ENCODE peak calls at places on chromosomes 5 and 9, in ten cellular contexts. One of them, this sample, is unnamed.

GRCh38 chr9:121688681-121689080 is 37.2 kb downstream of the DAB2IP start:
- DNase-seq in neural crest cell: no peak
- DNase-seq in IMR-90: no peak
- DNase-seq in NCI-H2171 treated with DMSO at 0.1 percent for 48 hours: no peak
- DNase-seq in mesothelial cell of epicardium: no peak
- DNase-seq in SJSA1: no peak
- DNase-seq in kidney epithelial cell: no peak
- DNase-seq in Right ventricle myocardium superior: no peak
- DNase-seq in DMS153: no peak
- DNase-seq in left ventricle myocardium superior: no peak
- DNase-seq in this sample: no peak

GRCh38 chr5:96324708-96325107 is 108.3 kb downstream of the PCSK1 start:
- DNase-seq in neural crest cell: no peak
- DNase-seq in IMR-90: peak; percentile 96
- DNase-seq in NCI-H2171 treated with DMSO at 0.1 percent for 48 hours: no peak
- DNase-seq in mesothelial cell of epicardium: no peak
- DNase-seq in SJSA1: peak; percentile 55
- DNase-seq in kidney epithelial cell: peak; percentile 23
- DNase-seq in Right ventricle myocardium superior: no peak
- DNase-seq in DMS153: no peak
- DNase-seq in left ventricle myocardium superior: no peak
- DNase-seq in this sample: no peak

GRCh38 chr9:91192379-91192775 is 169.3 kb downstream of the AUH start:
- DNase-seq in neural crest cell: no peak
- DNase-seq in IMR-90: peak; percentile 42
- DNase-seq in NCI-H2171 treated with DMSO at 0.1 percent for 48 hours: peak; percentile 91
- DNase-seq in mesothelial cell of epicardium: no peak
- DNase-seq in SJSA1: peak; percentile 60
- DNase-seq in kidney epithelial cell: no peak
- DNase-seq in Right ventricle myocardium superior: no peak
- DNase-seq in DMS153: no peak
- DNase-seq in left ventricle myocardium superior: no peak
- DNase-seq in this sample: no peak

GRCh38 chr9:120715331-120715924 is 1.2 kb upstream of the MEGF9 start:
- DNase-seq in neural crest cell: peak; percentile 44
- DNase-seq in IMR-90: peak; percentile 77
- DNase-seq in NCI-H2171 treated with DMSO at 0.1 percent for 48 hours: no peak
- DNase-seq in mesothelial cell of epicardium: no peak
- DNase-seq in SJSA1: no peak
- DNase-seq in kidney epithelial cell: peak; percentile 67
- DNase-seq in Right ventricle myocardium superior: peak; percentile 68
- DNase-seq in DMS153: no peak
- DNase-seq in left ventricle myocardium superior: peak; percentile 66
- DNase-seq in this sample: no peak

GRCh38 chr5:75686480-75686879 is 30.8 kb downstream of the POC5 start:
- DNase-seq in neural crest cell: no peak
- DNase-seq in IMR-90: no peak
- DNase-seq in NCI-H2171 treated with DMSO at 0.1 percent for 48 hours: no peak
- DNase-seq in mesothelial cell of epicardium: no peak
- DNase-seq in SJSA1: no peak
- DNase-seq in kidney epithelial cell: no peak
- DNase-seq in Right ventricle myocardium superior: no peak
- DNase-seq in DMS153: no peak
- DNase-seq in left ventricle myocardium superior: no peak
- DNase-seq in this sample: no peak

GRCh38 chr5:132259061-132259851 is 1.8 kb downstream of the PDLIM4 start:
- DNase-seq in neural crest cell: peak; percentile 36
- DNase-seq in IMR-90: peak; percentile 95
- DNase-seq in NCI-H2171 treated with DMSO at 0.1 percent for 48 hours: peak; percentile 53
- DNase-seq in mesothelial cell of epicardium: peak; percentile 62
- DNase-seq in SJSA1: peak; percentile 79
- DNase-seq in kidney epithelial cell: no peak
- DNase-seq in Right ventricle myocardium superior: peak; percentile 83
- DNase-seq in DMS153: no peak
- DNase-seq in left ventricle myocardium superior: peak; percentile 81
- DNase-seq in this sample: no peak

GRCh38 chr9:33130961-33131360 is 36.2 kb downstream of the B4GALT1 start:
- DNase-seq in neural crest cell: no peak
- DNase-seq in IMR-90: no peak
- DNase-seq in NCI-H2171 treated with DMSO at 0.1 percent for 48 hours: no peak
- DNase-seq in mesothelial cell of epicardium: no peak
- DNase-seq in SJSA1: no peak
- DNase-seq in kidney epithelial cell: no peak
- DNase-seq in Right ventricle myocardium superior: no peak
- DNase-seq in DMS153: no peak
- DNase-seq in left ventricle myocardium superior: no peak
- DNase-seq in this sample: no peak

GRCh38 chr5:119398713-119399492 is 43.1 kb downstream of the TNFAIP8 start:
- DNase-seq in neural crest cell: no peak
- DNase-seq in IMR-90: no peak
- DNase-seq in NCI-H2171 treated with DMSO at 0.1 percent for 48 hours: no peak
- DNase-seq in mesothelial cell of epicardium: no peak
- DNase-seq in SJSA1: no peak
- DNase-seq in kidney epithelial cell: no peak
- DNase-seq in Right ventricle myocardium superior: peak; percentile 79
- DNase-seq in DMS153: no peak
- DNase-seq in left ventricle myocardium superior: peak; percentile 75
- DNase-seq in this sample: no peak

GRCh38 chr9:137619240-137620090 is 660 bp downstream of the EHMT1 start:
- DNase-seq in neural crest cell: peak; percentile 25
- DNase-seq in IMR-90: peak; percentile 36
- DNase-seq in NCI-H2171 treated with DMSO at 0.1 percent for 48 hours: peak; percentile 40
- DNase-seq in mesothelial cell of epicardium: no peak
- DNase-seq in SJSA1: peak; percentile 46
- DNase-seq in kidney epithelial cell: no peak
- DNase-seq in Right ventricle myocardium superior: peak; percentile 50
- DNase-seq in DMS153: no peak
- DNase-seq in left ventricle myocardium superior: peak; percentile 61
- DNase-seq in this sample: no peak

GRCh38 chr5:177402271-177403043 is 2.0 kb upstream of the PFN3 start:
- DNase-seq in neural crest cell: peak; percentile 66
- DNase-seq in IMR-90: peak; percentile 54
- DNase-seq in NCI-H2171 treated with DMSO at 0.1 percent for 48 hours: peak; percentile 74
- DNase-seq in mesothelial cell of epicardium: peak; percentile 75
- DNase-seq in SJSA1: peak; percentile 61
- DNase-seq in kidney epithelial cell: no peak
- DNase-seq in Right ventricle myocardium superior: peak; percentile 60
- DNase-seq in DMS153: peak; percentile 70
- DNase-seq in left ventricle myocardium superior: peak; percentile 51
- DNase-seq in this sample: no peak

GRCh38 chr9:128072144-128073021 is 4.4 kb downstream of the SLC25A25 start:
- DNase-seq in neural crest cell: no peak
- DNase-seq in IMR-90: peak; percentile 73
- DNase-seq in NCI-H2171 treated with DMSO at 0.1 percent for 48 hours: peak; percentile 95
- DNase-seq in mesothelial cell of epicardium: peak; percentile 69
- DNase-seq in SJSA1: peak; percentile 76
- DNase-seq in kidney epithelial cell: no peak
- DNase-seq in Right ventricle myocardium superior: peak; percentile 80
- DNase-seq in DMS153: no peak
- DNase-seq in left ventricle myocardium superior: peak; percentile 66
- DNase-seq in this sample: peak; percentile 82

GRCh38 chr9:128120061-128120740 is 7.3 kb downstream of the PTGES2 start:
- DNase-seq in neural crest cell: no peak
- DNase-seq in IMR-90: no peak
- DNase-seq in NCI-H2171 treated with DMSO at 0.1 percent for 48 hours: no peak
- DNase-seq in mesothelial cell of epicardium: no peak
- DNase-seq in SJSA1: no peak
- DNase-seq in kidney epithelial cell: no peak
- DNase-seq in Right ventricle myocardium superior: peak; percentile 37
- DNase-seq in DMS153: no peak
- DNase-seq in left ventricle myocardium superior: peak; percentile 22
- DNase-seq in this sample: no peak

GRCh38 chr9:91433180-91433579 is 9.5 kb upstream of the NFIL3 start:
- DNase-seq in neural crest cell: no peak
- DNase-seq in IMR-90: peak; percentile 98
- DNase-seq in NCI-H2171 treated with DMSO at 0.1 percent for 48 hours: peak; percentile 50
- DNase-seq in mesothelial cell of epicardium: no peak
- DNase-seq in SJSA1: peak; percentile 61
- DNase-seq in kidney epithelial cell: peak; percentile 88
- DNase-seq in Right ventricle myocardium superior: no peak
- DNase-seq in DMS153: peak; percentile 31
- DNase-seq in left ventricle myocardium superior: no peak
- DNase-seq in this sample: peak; percentile 19

GRCh38 chr5:9851458-9851857 is 221.3 kb upstream of the TAS2R1 start:
- DNase-seq in neural crest cell: no peak
- DNase-seq in IMR-90: peak; percentile 96
- DNase-seq in NCI-H2171 treated with DMSO at 0.1 percent for 48 hours: no peak
- DNase-seq in mesothelial cell of epicardium: no peak
- DNase-seq in SJSA1: peak; percentile 34
- DNase-seq in kidney epithelial cell: no peak
- DNase-seq in Right ventricle myocardium superior: no peak
- DNase-seq in DMS153: no peak
- DNase-seq in left ventricle myocardium superior: no peak
- DNase-seq in this sample: no peak

GRCh38 chr9:35688558-35689350 is 971 bp downstream of the TPM2 start:
- DNase-seq in neural crest cell: no peak
- DNase-seq in IMR-90: peak; percentile 92
- DNase-seq in NCI-H2171 treated with DMSO at 0.1 percent for 48 hours: no peak
- DNase-seq in mesothelial cell of epicardium: no peak
- DNase-seq in SJSA1: peak; percentile 27
- DNase-seq in kidney epithelial cell: peak; percentile 57
- DNase-seq in Right ventricle myocardium superior: no peak
- DNase-seq in DMS153: no peak
- DNase-seq in left ventricle myocardium superior: no peak
- DNase-seq in this sample: no peak

GRCh38 chr9:91116226-91116625 is 245.5 kb downstream of the AUH start:
- DNase-seq in neural crest cell: no peak
- DNase-seq in IMR-90: no peak
- DNase-seq in NCI-H2171 treated with DMSO at 0.1 percent for 48 hours: no peak
- DNase-seq in mesothelial cell of epicardium: no peak
- DNase-seq in SJSA1: no peak
- DNase-seq in kidney epithelial cell: no peak
- DNase-seq in Right ventricle myocardium superior: no peak
- DNase-seq in DMS153: no peak
- DNase-seq in left ventricle myocardium superior: no peak
- DNase-seq in this sample: no peak

GRCh38 chr5:10301842-10302610 is 5.7 kb downstream of the CMBL start:
- DNase-seq in neural crest cell: no peak
- DNase-seq in IMR-90: no peak
- DNase-seq in NCI-H2171 treated with DMSO at 0.1 percent for 48 hours: no peak
- DNase-seq in mesothelial cell of epicardium: no peak
- DNase-seq in SJSA1: no peak
- DNase-seq in kidney epithelial cell: no peak
- DNase-seq in Right ventricle myocardium superior: peak; percentile 91
- DNase-seq in DMS153: peak; percentile 39
- DNase-seq in left ventricle myocardium superior: peak; percentile 93
- DNase-seq in this sample: no peak

GRCh38 chr5:147452137-147452838 is 57.6 kb downstream of the DPYSL3 start:
- DNase-seq in neural crest cell: no peak
- DNase-seq in IMR-90: no peak
- DNase-seq in NCI-H2171 treated with DMSO at 0.1 percent for 48 hours: peak; percentile 48
- DNase-seq in mesothelial cell of epicardium: no peak
- DNase-seq in SJSA1: no peak
- DNase-seq in kidney epithelial cell: no peak
- DNase-seq in Right ventricle myocardium superior: peak; percentile 43
- DNase-seq in DMS153: no peak
- DNase-seq in left ventricle myocardium superior: peak; percentile 38
- DNase-seq in this sample: no peak

GRCh38 chr5:36575367-36575781 is 31.0 kb upstream of the SLC1A3 start:
- DNase-seq in neural crest cell: no peak
- DNase-seq in IMR-90: peak; percentile 15
- DNase-seq in NCI-H2171 treated with DMSO at 0.1 percent for 48 hours: no peak
- DNase-seq in mesothelial cell of epicardium: no peak
- DNase-seq in SJSA1: peak; percentile 85
- DNase-seq in kidney epithelial cell: peak; percentile 41
- DNase-seq in Right ventricle myocardium superior: no peak
- DNase-seq in DMS153: no peak
- DNase-seq in left ventricle myocardium superior: no peak
- DNase-seq in this sample: no peak

GRCh38 chr5:126971455-126972019 is 58.8 kb downstream of the MARCHF3 start:
- DNase-seq in neural crest cell: no peak
- DNase-seq in IMR-90: no peak
- DNase-seq in NCI-H2171 treated with DMSO at 0.1 percent for 48 hours: no peak
- DNase-seq in mesothelial cell of epicardium: no peak
- DNase-seq in SJSA1: no peak
- DNase-seq in kidney epithelial cell: no peak
- DNase-seq in Right ventricle myocardium superior: no peak
- DNase-seq in DMS153: no peak
- DNase-seq in left ventricle myocardium superior: no peak
- DNase-seq in this sample: peak; percentile 62

GRCh38 chr9:113525831-113526230 is 62.3 kb downstream of the RGS3 start:
- DNase-seq in neural crest cell: no peak
- DNase-seq in IMR-90: no peak
- DNase-seq in NCI-H2171 treated with DMSO at 0.1 percent for 48 hours: no peak
- DNase-seq in mesothelial cell of epicardium: no peak
- DNase-seq in SJSA1: no peak
- DNase-seq in kidney epithelial cell: no peak
- DNase-seq in Right ventricle myocardium superior: no peak
- DNase-seq in DMS153: no peak
- DNase-seq in left ventricle myocardium superior: no peak
- DNase-seq in this sample: no peak

GRCh38 chr9:126587187-126588185 is 26.2 kb upstream of the LMX1B start:
- DNase-seq in neural crest cell: no peak
- DNase-seq in IMR-90: no peak
- DNase-seq in NCI-H2171 treated with DMSO at 0.1 percent for 48 hours: no peak
- DNase-seq in mesothelial cell of epicardium: no peak
- DNase-seq in SJSA1: no peak
- DNase-seq in kidney epithelial cell: no peak
- DNase-seq in Right ventricle myocardium superior: peak; percentile 89
- DNase-seq in DMS153: no peak
- DNase-seq in left ventricle myocardium superior: peak; percentile 88
- DNase-seq in this sample: no peak

GRCh38 chr9:132797861-132798659 is 80.0 kb downstream of the AK8 start:
- DNase-seq in neural crest cell: no peak
- DNase-seq in IMR-90: no peak
- DNase-seq in NCI-H2171 treated with DMSO at 0.1 percent for 48 hours: no peak
- DNase-seq in mesothelial cell of epicardium: no peak
- DNase-seq in SJSA1: no peak
- DNase-seq in kidney epithelial cell: no peak
- DNase-seq in Right ventricle myocardium superior: no peak
- DNase-seq in DMS153: no peak
- DNase-seq in left ventricle myocardium superior: no peak
- DNase-seq in this sample: no peak

GRCh38 chr5:32132757-32133156 is 41.4 kb downstream of the GOLPH3 start:
- DNase-seq in neural crest cell: no peak
- DNase-seq in IMR-90: no peak
- DNase-seq in NCI-H2171 treated with DMSO at 0.1 percent for 48 hours: no peak
- DNase-seq in mesothelial cell of epicardium: no peak
- DNase-seq in SJSA1: no peak
- DNase-seq in kidney epithelial cell: no peak
- DNase-seq in Right ventricle myocardium superior: no peak
- DNase-seq in DMS153: no peak
- DNase-seq in left ventricle myocardium superior: no peak
- DNase-seq in this sample: no peak

GRCh38 chr5:141518616-141519015 is 29.7 kb downstream of the PCDHGC5 start:
- DNase-seq in neural crest cell: no peak
- DNase-seq in IMR-90: no peak
- DNase-seq in NCI-H2171 treated with DMSO at 0.1 percent for 48 hours: no peak
- DNase-seq in mesothelial cell of epicardium: no peak
- DNase-seq in SJSA1: no peak
- DNase-seq in kidney epithelial cell: no peak
- DNase-seq in Right ventricle myocardium superior: no peak
- DNase-seq in DMS153: no peak
- DNase-seq in left ventricle myocardium superior: no peak
- DNase-seq in this sample: no peak

GRCh38 chr5:157215143-157215825 is 34.6 kb downstream of the ITK start:
- DNase-seq in neural crest cell: no peak
- DNase-seq in IMR-90: no peak
- DNase-seq in NCI-H2171 treated with DMSO at 0.1 percent for 48 hours: no peak
- DNase-seq in mesothelial cell of epicardium: no peak
- DNase-seq in SJSA1: no peak
- DNase-seq in kidney epithelial cell: no peak
- DNase-seq in Right ventricle myocardium superior: no peak
- DNase-seq in DMS153: no peak
- DNase-seq in left ventricle myocardium superior: no peak
- DNase-seq in this sample: no peak

GRCh38 chr9:23799521-23799920 is 26.5 kb downstream of the ELAVL2 start:
- DNase-seq in neural crest cell: no peak
- DNase-seq in IMR-90: no peak
- DNase-seq in NCI-H2171 treated with DMSO at 0.1 percent for 48 hours: no peak
- DNase-seq in mesothelial cell of epicardium: no peak
- DNase-seq in SJSA1: no peak
- DNase-seq in kidney epithelial cell: no peak
- DNase-seq in Right ventricle myocardium superior: no peak
- DNase-seq in DMS153: no peak
- DNase-seq in left ventricle myocardium superior: no peak
- DNase-seq in this sample: no peak

GRCh38 chr9:93630806-93631411 is 54.5 kb downstream of the PHF2 start:
- DNase-seq in neural crest cell: no peak
- DNase-seq in IMR-90: no peak
- DNase-seq in NCI-H2171 treated with DMSO at 0.1 percent for 48 hours: no peak
- DNase-seq in mesothelial cell of epicardium: peak; percentile 28
- DNase-seq in SJSA1: no peak
- DNase-seq in kidney epithelial cell: no peak
- DNase-seq in Right ventricle myocardium superior: no peak
- DNase-seq in DMS153: no peak
- DNase-seq in left ventricle myocardium superior: no peak
- DNase-seq in this sample: no peak

This sample was measured in GF-D8.